ENCODE peak calls at places on chromosomes 7 and 10, in ten cellular contexts. One of them, this sample, is unnamed.

GRCh38 chr7:33477719-33478480 is 348.5 kb downstream of the BBS9 start:
- DNase-seq in COR-L47: no peak
- DNase-seq in stimulated activated CD8-positive, alpha-beta memory T cell treated with anti-CD3 and anti-CD28 coated beads, Interleukin-4, amount 100 ng/mL, for 1 hour: no peak
- DNase-seq in mesenteric fat pad: no peak
- DNase-seq in sciatic nerve: no peak
- DNase-seq in DMS79 treated with DMSO at 0.1 percent for 48 hours: no peak
- DNase-seq in astrocyte of the spinal cord: no peak
- DNase-seq in IMR-90: no peak
- DNase-seq in substantia nigra: no peak
- DNase-seq in 8988T: no peak
- DNase-seq in this sample: no peak

GRCh38 chr7:150801242-150801945 is 825 bp downstream of the TMEM176A start:
- DNase-seq in COR-L47: no peak
- DNase-seq in stimulated activated CD8-positive, alpha-beta memory T cell treated with anti-CD3 and anti-CD28 coated beads, Interleukin-4, amount 100 ng/mL, for 1 hour: no peak
- DNase-seq in mesenteric fat pad: no peak
- DNase-seq in sciatic nerve: no peak
- DNase-seq in DMS79 treated with DMSO at 0.1 percent for 48 hours: no peak
- DNase-seq in astrocyte of the spinal cord: no peak
- DNase-seq in IMR-90: no peak
- DNase-seq in substantia nigra: no peak
- DNase-seq in 8988T: no peak
- DNase-seq in this sample: no peak

GRCh38 chr10:79063071-79063491 is 5.7 kb upstream of the ZMIZ1 start:
- DNase-seq in COR-L47: no peak
- DNase-seq in stimulated activated CD8-positive, alpha-beta memory T cell treated with anti-CD3 and anti-CD28 coated beads, Interleukin-4, amount 100 ng/mL, for 1 hour: no peak
- DNase-seq in mesenteric fat pad: peak
- DNase-seq in sciatic nerve: peak
- DNase-seq in DMS79 treated with DMSO at 0.1 percent for 48 hours: no peak
- DNase-seq in astrocyte of the spinal cord: no peak
- DNase-seq in IMR-90: no peak
- DNase-seq in substantia nigra: no peak
- DNase-seq in 8988T: no peak
- DNase-seq in this sample: no peak

GRCh38 chr7:106418094-106418493 is 133.3 kb upstream of the NAMPT start:
- DNase-seq in COR-L47: no peak
- DNase-seq in stimulated activated CD8-positive, alpha-beta memory T cell treated with anti-CD3 and anti-CD28 coated beads, Interleukin-4, amount 100 ng/mL, for 1 hour: no peak
- DNase-seq in mesenteric fat pad: no peak
- DNase-seq in sciatic nerve: no peak
- DNase-seq in DMS79 treated with DMSO at 0.1 percent for 48 hours: no peak
- DNase-seq in astrocyte of the spinal cord: no peak
- DNase-seq in IMR-90: peak
- DNase-seq in substantia nigra: no peak
- DNase-seq in 8988T: no peak
- DNase-seq in this sample: peak

GRCh38 chr7:2609001-2609411 is 22.8 kb upstream of the TTYH3 start:
- DNase-seq in COR-L47: no peak
- DNase-seq in stimulated activated CD8-positive, alpha-beta memory T cell treated with anti-CD3 and anti-CD28 coated beads, Interleukin-4, amount 100 ng/mL, for 1 hour: no peak
- DNase-seq in mesenteric fat pad: no peak
- DNase-seq in sciatic nerve: no peak
- DNase-seq in DMS79 treated with DMSO at 0.1 percent for 48 hours: no peak
- DNase-seq in astrocyte of the spinal cord: peak
- DNase-seq in IMR-90: peak
- DNase-seq in substantia nigra: no peak
- DNase-seq in 8988T: peak
- DNase-seq in this sample: no peak

GRCh38 chr10:127125331-127125730 is 71.1 kb downstream of the INSYN2A start:
- DNase-seq in COR-L47: no peak
- DNase-seq in stimulated activated CD8-positive, alpha-beta memory T cell treated with anti-CD3 and anti-CD28 coated beads, Interleukin-4, amount 100 ng/mL, for 1 hour: no peak
- DNase-seq in mesenteric fat pad: no peak
- DNase-seq in sciatic nerve: no peak
- DNase-seq in DMS79 treated with DMSO at 0.1 percent for 48 hours: no peak
- DNase-seq in astrocyte of the spinal cord: no peak
- DNase-seq in IMR-90: no peak
- DNase-seq in substantia nigra: no peak
- DNase-seq in 8988T: no peak
- DNase-seq in this sample: no peak

GRCh38 chr10:21405981-21406380 is 119.5 kb downstream of the SKIDA1 start:
- DNase-seq in COR-L47: no peak
- DNase-seq in stimulated activated CD8-positive, alpha-beta memory T cell treated with anti-CD3 and anti-CD28 coated beads, Interleukin-4, amount 100 ng/mL, for 1 hour: no peak
- DNase-seq in mesenteric fat pad: no peak
- DNase-seq in sciatic nerve: no peak
- DNase-seq in DMS79 treated with DMSO at 0.1 percent for 48 hours: no peak
- DNase-seq in astrocyte of the spinal cord: no peak
- DNase-seq in IMR-90: no peak
- DNase-seq in substantia nigra: no peak
- DNase-seq in 8988T: no peak
- DNase-seq in this sample: no peak

GRCh38 chr10:133405844-133406527 is 12.0 kb downstream of the MTG1 start:
- DNase-seq in COR-L47: no peak
- DNase-seq in stimulated activated CD8-positive, alpha-beta memory T cell treated with anti-CD3 and anti-CD28 coated beads, Interleukin-4, amount 100 ng/mL, for 1 hour: no peak
- DNase-seq in mesenteric fat pad: no peak
- DNase-seq in sciatic nerve: no peak
- DNase-seq in DMS79 treated with DMSO at 0.1 percent for 48 hours: no peak
- DNase-seq in astrocyte of the spinal cord: peak
- DNase-seq in IMR-90: peak
- DNase-seq in substantia nigra: no peak
- DNase-seq in 8988T: no peak
- DNase-seq in this sample: peak

GRCh38 chr7:78052112-78052511 is 253.5 kb downstream of the PHTF2 start:
- DNase-seq in COR-L47: no peak
- DNase-seq in stimulated activated CD8-positive, alpha-beta memory T cell treated with anti-CD3 and anti-CD28 coated beads, Interleukin-4, amount 100 ng/mL, for 1 hour: no peak
- DNase-seq in mesenteric fat pad: no peak
- DNase-seq in sciatic nerve: no peak
- DNase-seq in DMS79 treated with DMSO at 0.1 percent for 48 hours: peak
- DNase-seq in astrocyte of the spinal cord: no peak
- DNase-seq in IMR-90: no peak
- DNase-seq in substantia nigra: no peak
- DNase-seq in 8988T: no peak
- DNase-seq in this sample: peak

GRCh38 chr7:44289341-44290249 is 35.8 kb downstream of the CAMK2B start:
- DNase-seq in COR-L47: no peak
- DNase-seq in stimulated activated CD8-positive, alpha-beta memory T cell treated with anti-CD3 and anti-CD28 coated beads, Interleukin-4, amount 100 ng/mL, for 1 hour: no peak
- DNase-seq in mesenteric fat pad: peak
- DNase-seq in sciatic nerve: peak
- DNase-seq in DMS79 treated with DMSO at 0.1 percent for 48 hours: no peak
- DNase-seq in astrocyte of the spinal cord: no peak
- DNase-seq in IMR-90: no peak
- DNase-seq in substantia nigra: no peak
- DNase-seq in 8988T: no peak
- DNase-seq in this sample: no peak

GRCh38 chr7:104137971-104138370 is 69.8 kb downstream of the ORC5 start:
- DNase-seq in COR-L47: no peak
- DNase-seq in stimulated activated CD8-positive, alpha-beta memory T cell treated with anti-CD3 and anti-CD28 coated beads, Interleukin-4, amount 100 ng/mL, for 1 hour: no peak
- DNase-seq in mesenteric fat pad: no peak
- DNase-seq in sciatic nerve: no peak
- DNase-seq in DMS79 treated with DMSO at 0.1 percent for 48 hours: no peak
- DNase-seq in astrocyte of the spinal cord: peak
- DNase-seq in IMR-90: peak
- DNase-seq in substantia nigra: no peak
- DNase-seq in 8988T: no peak
- DNase-seq in this sample: peak

GRCh38 chr10:28906440-28906839 is 229.1 kb downstream of the BAMBI start:
- DNase-seq in COR-L47: no peak
- DNase-seq in stimulated activated CD8-positive, alpha-beta memory T cell treated with anti-CD3 and anti-CD28 coated beads, Interleukin-4, amount 100 ng/mL, for 1 hour: no peak
- DNase-seq in mesenteric fat pad: no peak
- DNase-seq in sciatic nerve: no peak
- DNase-seq in DMS79 treated with DMSO at 0.1 percent for 48 hours: no peak
- DNase-seq in astrocyte of the spinal cord: no peak
- DNase-seq in IMR-90: peak
- DNase-seq in substantia nigra: no peak
- DNase-seq in 8988T: no peak
- DNase-seq in this sample: no peak

GRCh38 chr10:62443866-62444265 is 69.7 kb downstream of the ZNF365 start:
- DNase-seq in COR-L47: no peak
- DNase-seq in stimulated activated CD8-positive, alpha-beta memory T cell treated with anti-CD3 and anti-CD28 coated beads, Interleukin-4, amount 100 ng/mL, for 1 hour: no peak
- DNase-seq in mesenteric fat pad: no peak
- DNase-seq in sciatic nerve: no peak
- DNase-seq in DMS79 treated with DMSO at 0.1 percent for 48 hours: no peak
- DNase-seq in astrocyte of the spinal cord: no peak
- DNase-seq in IMR-90: no peak
- DNase-seq in substantia nigra: no peak
- DNase-seq in 8988T: no peak
- DNase-seq in this sample: no peak

GRCh38 chr10:126041804-126042231 is 145.5 kb downstream of the FANK1 start:
- DNase-seq in COR-L47: no peak
- DNase-seq in stimulated activated CD8-positive, alpha-beta memory T cell treated with anti-CD3 and anti-CD28 coated beads, Interleukin-4, amount 100 ng/mL, for 1 hour: peak
- DNase-seq in mesenteric fat pad: no peak
- DNase-seq in sciatic nerve: peak
- DNase-seq in DMS79 treated with DMSO at 0.1 percent for 48 hours: peak
- DNase-seq in astrocyte of the spinal cord: peak
- DNase-seq in IMR-90: peak
- DNase-seq in substantia nigra: peak
- DNase-seq in 8988T: no peak
- DNase-seq in this sample: peak

GRCh38 chr10:87925570-87925969 is 62.1 kb downstream of the PTEN start:
- DNase-seq in COR-L47: peak
- DNase-seq in stimulated activated CD8-positive, alpha-beta memory T cell treated with anti-CD3 and anti-CD28 coated beads, Interleukin-4, amount 100 ng/mL, for 1 hour: no peak
- DNase-seq in mesenteric fat pad: no peak
- DNase-seq in sciatic nerve: no peak
- DNase-seq in DMS79 treated with DMSO at 0.1 percent for 48 hours: peak
- DNase-seq in astrocyte of the spinal cord: peak
- DNase-seq in IMR-90: no peak
- DNase-seq in substantia nigra: no peak
- DNase-seq in 8988T: no peak
- DNase-seq in this sample: peak

GRCh38 chr7:133121175-133121844 is 39.4 kb upstream of the CHCHD3 start:
- DNase-seq in COR-L47: no peak
- DNase-seq in stimulated activated CD8-positive, alpha-beta memory T cell treated with anti-CD3 and anti-CD28 coated beads, Interleukin-4, amount 100 ng/mL, for 1 hour: no peak
- DNase-seq in mesenteric fat pad: no peak
- DNase-seq in sciatic nerve: no peak
- DNase-seq in DMS79 treated with DMSO at 0.1 percent for 48 hours: no peak
- DNase-seq in astrocyte of the spinal cord: no peak
- DNase-seq in IMR-90: no peak
- DNase-seq in substantia nigra: no peak
- DNase-seq in 8988T: no peak
- DNase-seq in this sample: no peak

GRCh38 chr7:20647908-20648776 is 32.7 kb downstream of the ABCB5 start:
- DNase-seq in COR-L47: peak
- DNase-seq in stimulated activated CD8-positive, alpha-beta memory T cell treated with anti-CD3 and anti-CD28 coated beads, Interleukin-4, amount 100 ng/mL, for 1 hour: no peak
- DNase-seq in mesenteric fat pad: no peak
- DNase-seq in sciatic nerve: no peak
- DNase-seq in DMS79 treated with DMSO at 0.1 percent for 48 hours: no peak
- DNase-seq in astrocyte of the spinal cord: peak
- DNase-seq in IMR-90: no peak
- DNase-seq in substantia nigra: no peak
- DNase-seq in 8988T: no peak
- DNase-seq in this sample: peak

GRCh38 chr7:27196287-27196739 is 3.6 kb downstream of the HOXA13 start:
- DNase-seq in COR-L47: peak
- DNase-seq in stimulated activated CD8-positive, alpha-beta memory T cell treated with anti-CD3 and anti-CD28 coated beads, Interleukin-4, amount 100 ng/mL, for 1 hour: peak
- DNase-seq in mesenteric fat pad: peak
- DNase-seq in sciatic nerve: peak
- DNase-seq in DMS79 treated with DMSO at 0.1 percent for 48 hours: peak
- DNase-seq in astrocyte of the spinal cord: peak
- DNase-seq in IMR-90: peak
- DNase-seq in substantia nigra: peak
- DNase-seq in 8988T: no peak
- DNase-seq in this sample: peak

GRCh38 chr10:50312464-50313437 is 61.4 kb upstream of the ASAH2 start:
- DNase-seq in COR-L47: no peak
- DNase-seq in stimulated activated CD8-positive, alpha-beta memory T cell treated with anti-CD3 and anti-CD28 coated beads, Interleukin-4, amount 100 ng/mL, for 1 hour: no peak
- DNase-seq in mesenteric fat pad: no peak
- DNase-seq in sciatic nerve: no peak
- DNase-seq in DMS79 treated with DMSO at 0.1 percent for 48 hours: no peak
- DNase-seq in astrocyte of the spinal cord: peak
- DNase-seq in IMR-90: peak
- DNase-seq in substantia nigra: no peak
- DNase-seq in 8988T: no peak
- DNase-seq in this sample: peak

This sample was measured in LHCN-M2.